ENCODE peak calls at places on chromosomes 1 and 21, in five cellular contexts. N is cardiac fibroblast, E is IMR-90, Y is choroid plexus epithelial cell, P is stomach. Q is an unnamed sample.

GRCh38 chr1:163227126-163227525 is 24.4 kb upstream of the RGS5 start:
- DNase-seq in N (no peak), E (no peak), Y (no peak), P (no peak), Q (peak)

GRCh38 chr1:58815680-58816071 is 31.8 kb upstream of the JUN start:
- DNase-seq in N (no peak), E (no peak), Y (peak), P (no peak), Q (peak)

GRCh38 chr1:97457446-97458089 is 463.3 kb downstream of the DPYD start:
- DNase-seq in N (no peak), E (no peak), Y (peak), P (no peak), Q (no peak)

GRCh38 chr1:242146640-242147039 is 147.7 kb upstream of the MAP1LC3C start:
- DNase-seq in N (no peak), E (no peak), Y (no peak), P (no peak), Q (peak)

GRCh38 chr1:163171826-163172225 is 30.9 kb downstream of the RGS5 start:
- DNase-seq in N (no peak), E (no peak), Y (peak), P (no peak), Q (no peak)

GRCh38 chr21:45617021-45617930 is 26.2 kb upstream of the PCBP3 start:
- DNase-seq in N (no peak), E (no peak), Y (no peak), P (no peak), Q (peak)

GRCh38 chr1:163897401-163898169 is 575.8 kb downstream of the NUF2 start:
- DNase-seq in N (peak), E (peak), Y (no peak), P (no peak), Q (no peak)

GRCh38 chr1:208595236-208595635 is 351.1 kb upstream of the PLXNA2 start:
- DNase-seq in N (no peak), E (no peak), Y (no peak), P (no peak), Q (no peak)

GRCh38 chr1:190453550-190453949 is 24.1 kb downstream of the BRINP3 start:
- DNase-seq in N (no peak), E (peak), Y (peak), P (no peak), Q (peak)
- TF ChIP-seq CTCF in N (no peak), E (peak), Y (no peak), P (no peak), Q (peak)

DNA sequence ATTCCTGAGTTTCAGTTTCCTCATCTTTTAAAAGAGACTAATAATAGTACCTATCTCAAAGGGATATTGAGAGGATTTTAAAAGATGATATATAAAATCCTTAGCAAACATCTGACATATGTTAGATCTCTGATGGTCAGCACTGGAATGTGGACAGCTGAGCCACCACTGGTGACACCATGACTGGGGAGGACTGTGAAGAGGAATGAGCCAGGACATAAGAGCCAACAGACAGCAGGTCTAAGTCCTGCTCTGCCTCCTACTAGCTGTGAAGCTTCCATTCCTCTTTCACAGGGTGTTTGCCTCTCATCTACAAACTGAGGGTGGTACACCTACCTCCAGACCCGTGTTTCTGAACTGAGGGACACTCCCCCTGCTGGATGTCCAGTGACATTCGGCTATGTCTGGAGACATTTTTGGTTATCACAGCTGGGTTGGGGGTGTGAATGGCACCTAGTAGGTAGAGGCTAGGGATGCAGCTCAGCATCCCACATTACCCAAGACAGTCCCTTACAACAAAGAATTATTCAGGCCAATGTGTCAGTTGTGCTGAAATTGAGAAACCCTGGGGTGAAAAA is 109.1 kb upstream of the OLIG2 start:
- DNase-seq in N (no peak), E (no peak), Y (no peak), P (no peak), Q (peak)
- TF ChIP-seq CTCF in N (peak), E (no peak), Y (peak), P (no peak), Q (no peak)

DNA sequence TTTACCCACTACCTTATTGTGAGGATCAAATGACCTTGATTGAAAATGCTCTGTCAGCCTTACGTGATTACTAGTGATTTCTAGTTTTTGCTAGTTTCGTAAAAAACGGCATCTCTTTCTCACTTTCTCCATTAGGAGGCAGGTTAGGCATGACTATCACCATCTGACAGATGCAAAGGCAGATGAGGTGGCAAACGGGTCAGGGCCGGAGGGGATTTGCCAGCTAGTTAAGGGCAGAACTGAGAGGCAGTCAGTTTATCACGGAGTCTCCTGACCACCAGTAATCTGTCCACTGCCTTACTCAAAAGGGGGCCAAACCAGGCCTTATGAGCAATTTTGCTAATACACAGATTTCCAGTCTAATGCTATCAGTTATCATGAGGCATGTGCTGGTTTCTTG is 159.3 kb downstream of the TSEN15 start:
- DNase-seq in N (no peak), E (no peak), Y (no peak), P (no peak), Q (no peak)
- TF ChIP-seq CTCF in N (no peak), E (no peak), Y (peak), P (no peak), Q (no peak)

DNA sequence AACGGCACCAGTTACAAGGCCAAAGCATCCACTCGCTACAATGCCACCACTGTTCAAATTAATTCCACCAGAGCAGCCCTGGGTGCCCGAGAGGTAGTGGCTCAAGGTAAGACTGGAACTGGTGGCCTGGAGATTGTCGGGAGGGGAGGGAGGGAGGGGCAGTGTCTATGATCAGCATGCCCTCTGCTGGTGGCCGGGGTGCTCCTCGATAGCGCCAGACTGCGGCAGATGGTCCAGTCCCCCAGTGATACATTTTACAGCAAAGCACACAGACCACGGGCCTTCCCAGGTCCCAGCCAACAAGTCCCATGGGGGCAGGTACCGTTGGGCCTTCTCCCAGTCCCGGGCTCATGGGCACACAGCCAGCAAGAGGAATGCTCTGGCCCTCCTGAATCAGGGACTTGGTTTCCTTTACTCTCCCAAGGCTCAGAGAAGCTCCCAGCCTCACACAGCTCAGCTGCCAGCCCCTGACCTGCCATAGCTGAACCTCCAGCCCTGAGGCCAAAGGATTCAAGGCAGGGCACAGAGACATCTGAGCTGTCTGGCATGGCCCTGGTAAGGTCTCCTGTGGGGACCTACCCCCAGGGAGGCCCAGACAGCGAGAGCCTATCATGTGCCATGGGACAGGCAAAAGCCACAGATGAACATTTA is 15.3 kb downstream of the ACOT7 start:
- DNase-seq in N (no peak), E (no peak), Y (no peak), P (no peak), Q (no peak)
- TF ChIP-seq CTCF in N (no peak), E (no peak), Y (peak), P (no peak), Q (no peak)

GRCh38 chr21:28871388-28872015 is 121.2 kb downstream of the LTN1 start:
- DNase-seq in N (no peak), E (peak), Y (peak), P (no peak), Q (peak)
- TF ChIP-seq CTCF in N (no peak), E (no peak), Y (no peak), P (no peak), Q (no peak)

DNA sequence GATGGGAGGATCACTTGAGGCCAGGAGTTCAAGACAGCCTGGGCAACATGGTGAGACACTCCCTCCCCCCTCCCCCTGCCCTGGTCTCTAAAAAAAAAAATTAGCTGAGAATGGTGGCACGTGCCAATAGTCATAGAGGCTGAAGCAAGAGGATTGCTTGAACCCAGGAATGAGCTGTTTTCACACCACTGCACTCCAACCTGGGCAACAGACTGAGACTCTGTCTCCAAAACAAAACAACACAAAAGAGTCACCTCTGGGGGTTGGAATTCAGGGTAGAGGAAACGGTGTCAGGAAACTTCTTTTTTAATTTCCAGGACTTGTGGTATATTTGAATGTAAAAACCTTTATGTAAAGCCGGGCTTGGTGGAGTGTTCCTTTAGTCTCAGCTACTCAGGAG is 43.2 kb downstream of the RHOU start:
- DNase-seq in N (no peak), E (no peak), Y (no peak), P (no peak), Q (no peak)
- TF ChIP-seq CTCF in N (no peak), E (no peak), Y (no peak), P (no peak), Q (no peak)

GRCh38 chr1:10561955-10562354 is 87.2 kb downstream of the PEX14 start:
- DNase-seq in N (no peak), E (no peak), Y (peak), P (no peak), Q (no peak)
- TF ChIP-seq CTCF in N (peak), E (peak), Y (peak), P (no peak), Q (peak)

DNA sequence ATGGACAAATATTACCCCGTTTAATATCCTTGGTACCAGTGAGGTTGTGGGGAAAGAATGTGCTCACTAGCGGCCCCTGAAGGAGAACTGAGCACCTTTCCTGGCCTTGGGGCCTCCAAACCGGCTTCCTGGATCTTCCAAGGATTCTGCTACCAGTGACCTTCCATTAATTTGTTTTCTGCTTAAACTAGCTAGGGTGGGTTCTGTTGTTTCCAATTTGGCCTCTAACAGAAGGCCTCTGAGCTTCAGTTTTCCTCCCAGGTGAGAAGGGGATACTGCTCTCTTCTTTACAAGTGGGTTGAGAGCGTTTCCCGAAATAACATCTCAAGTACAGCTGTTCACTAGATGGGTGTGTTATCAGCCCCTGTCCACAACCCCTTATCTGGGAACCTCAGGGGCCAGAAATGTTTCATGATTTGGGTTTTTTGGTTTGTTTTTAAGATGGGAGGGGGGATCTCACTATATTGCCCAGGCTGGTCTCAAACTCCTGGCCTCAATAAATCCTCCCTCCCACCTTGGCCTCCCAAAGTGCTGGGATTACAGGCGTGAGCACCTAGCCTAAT is 16.9 kb upstream of the IFNGR2 start:
- DNase-seq in N (no peak), E (no peak), Y (no peak), P (no peak), Q (no peak)
- TF ChIP-seq CTCF in N (peak), E (peak), Y (peak), P (no peak), Q (no peak)

GRCh38 chr1:212871976-212872375 is 13.9 kb downstream of the FLVCR1 start:
- DNase-seq in N (no peak), E (no peak), Y (no peak), P (no peak), Q (no peak)
- TF ChIP-seq CTCF in N (no peak), E (no peak), Y (no peak), P (no peak), Q (no peak)

GRCh38 chr1:88684482-88685238 is 587 bp downstream of the PKN2 start:
- DNase-seq in N (peak), E (peak), Y (peak), P (peak), Q (peak)
- TF ChIP-seq CTCF in N (no peak), E (no peak), Y (no peak), P (no peak), Q (no peak)